ENCODE peak calls at places on chromosomes 6 and 20, in six cellular contexts. B is HFF-Myc, F is ovary, I is H9, E is IMR-90, S is fibroblast of lung. G is an unnamed sample.

GRCh38 chr6:141552031-141552430 is 580.7 kb upstream of the GJE1 start:
- DNase-seq in B (no peak), E (no peak), F (no peak), S (peak), I (no peak), G (no peak)

GRCh38 chr20:33306228-33306627 is 23.2 kb downstream of the BPIFB1 start:
- DNase-seq in S (no peak), F (no peak), E (no peak), B (no peak), I (no peak), G (no peak)

GRCh38 chr6:31945154-31945506 is 765 bp upstream of the CFB start:
- DNase-seq in S (no peak), E (no peak), I (no peak), F (no peak), B (no peak), G (no peak)

GRCh38 chr20:9156529-9157280 is 87.8 kb downstream of the PLCB4 start:
- DNase-seq in I (no peak), B (no peak), F (no peak), E (peak), S (no peak), G (no peak)

GRCh38 chr20:37265152-37265551 is 3.5 kb upstream of the GHRH start:
- DNase-seq in F (no peak), B (no peak), E (no peak), S (no peak), I (no peak), G (no peak)

GRCh38 chr6:152642578-152643375 is 5.6 kb upstream of the SYNE1 start:
- DNase-seq in F (peak), B (no peak), S (peak), E (peak), I (peak), G (peak)

GRCh38 chr20:44083220-44083933 is 103.6 kb downstream of the JPH2 start:
- DNase-seq in E (peak), I (no peak), S (peak), B (peak), F (no peak), G (no peak)

GRCh38 chr6:152734630-152735029 is 16.0 kb upstream of the VIP start:
- DNase-seq in E (no peak), F (no peak), S (no peak), I (no peak), B (no peak), G (no peak)

GRCh38 chr6:3838992-3839867 is 9.9 kb upstream of the FAM50B start:
- DNase-seq in B (no peak), S (peak), I (no peak), E (peak), F (no peak), G (no peak)

GRCh38 chr6:129865013-129865412 is 3.9 kb upstream of the TMEM244 start:
- DNase-seq in S (no peak), B (no peak), I (no peak), E (no peak), F (no peak), G (no peak)

GRCh38 chr20:64177420-64177783 is 13.2 kb downstream of the MYT1 start:
- DNase-seq in I (no peak), S (no peak), E (no peak), B (no peak), F (no peak), G (no peak)

GRCh38 chr6:116278853-116279231 is 888 bp downstream of the TSPYL1 start:
- DNase-seq in B (no peak), E (peak), I (no peak), S (no peak), F (peak), G (no peak)

GRCh38 chr20:51597389-51598231 is 55.1 kb upstream of the NFATC2 start:
- DNase-seq in E (no peak), B (no peak), S (no peak), F (no peak), I (no peak), G (no peak)

GRCh38 chr20:610130-611046 is at the start of gene TCF15:
- DNase-seq in S (peak), E (no peak), B (no peak), F (peak), I (peak), G (peak)

GRCh38 chr6:74087898-74088297 is 391.9 kb downstream of the CD109 start:
- DNase-seq in B (no peak), I (no peak), F (no peak), S (peak), E (peak), G (no peak)
- TF ChIP-seq CTCF in B (peak), I (no peak), F (no peak), S (peak), E (peak), G (no peak)

GRCh38 chr20:60718743-60719142 is 533.3 kb upstream of the CDH4 start:
- DNase-seq in I (peak), E (no peak), F (no peak), B (no peak), S (no peak), G (peak)

DNA sequence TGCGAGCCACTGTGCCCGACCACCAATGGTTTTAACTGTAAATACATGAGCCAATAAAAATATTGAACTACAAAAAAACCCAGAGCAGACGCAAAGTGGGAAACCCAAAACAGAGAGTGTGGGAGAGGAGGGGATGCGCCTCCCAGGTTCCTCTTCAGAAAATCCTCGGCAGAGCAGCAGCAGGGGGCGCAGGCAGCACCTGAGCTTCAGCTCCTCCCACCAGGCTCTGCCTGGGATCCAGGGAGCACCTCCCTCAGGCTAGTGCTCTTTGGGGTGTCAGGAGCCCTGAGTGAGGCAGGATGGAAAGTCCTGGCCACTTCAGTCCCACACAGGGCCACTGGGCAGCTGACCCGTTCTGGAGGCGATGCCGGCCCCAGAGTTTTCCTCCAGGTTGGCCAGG is 536.9 kb upstream of the CDH4 start:
- DNase-seq in F (no peak), B (no peak), E (no peak), I (peak), S (no peak), G (no peak)
- TF ChIP-seq CTCF in F (no peak), B (no peak), E (no peak), I (peak), S (no peak), G (no peak)

DNA sequence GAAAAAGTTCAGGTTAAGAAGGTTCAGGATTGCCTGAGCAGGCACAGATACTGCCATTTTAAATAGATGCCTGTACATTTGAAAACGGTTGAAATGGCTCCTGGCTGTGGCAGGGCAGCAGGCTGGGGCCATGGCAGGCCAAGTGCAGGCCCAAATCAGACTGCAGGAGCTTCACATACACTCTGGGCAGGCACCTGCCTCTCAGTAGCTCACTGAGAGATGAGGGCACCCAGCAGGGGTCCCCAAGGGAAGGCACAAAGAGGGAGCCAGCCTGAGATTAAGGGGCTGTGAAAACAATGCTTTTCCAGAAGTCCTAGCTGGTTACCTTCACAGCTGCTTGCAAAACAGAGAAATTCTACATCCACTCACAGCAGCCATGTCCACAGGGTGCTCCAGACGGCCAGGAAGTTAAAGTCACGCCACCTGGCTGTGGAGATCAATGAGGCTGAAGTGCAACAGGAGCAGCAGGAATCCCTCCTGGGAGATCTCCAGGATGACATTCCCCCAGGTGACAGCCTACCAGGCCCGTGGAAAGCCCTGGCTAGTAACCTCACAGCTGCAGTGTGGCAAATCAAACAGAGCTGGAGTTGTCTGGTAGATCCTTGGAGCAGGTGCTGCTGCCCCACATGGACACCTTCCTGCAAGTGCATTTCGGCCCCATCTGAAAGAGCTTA is 6.2 kb upstream of the RAET1E start:
- DNase-seq in I (peak), E (no peak), B (no peak), F (no peak), S (no peak), G (no peak)
- TF ChIP-seq CTCF in I (peak), E (no peak), B (no peak), F (no peak), S (no peak), G (no peak)

GRCh38 chr6:108359901-108360882 is 65.3 kb downstream of the AFG1L start:
- DNase-seq in E (peak), B (no peak), S (peak), I (no peak), F (no peak), G (no peak)
- TF ChIP-seq CTCF in E (no peak), B (peak), S (no peak), I (peak), F (no peak), G (no peak)

GRCh38 chr6:56416247-56416646 is 168.9 kb upstream of the COL21A1 start:
- DNase-seq in E (peak), I (no peak), S (peak), B (no peak), F (no peak), G (no peak)
- TF ChIP-seq CTCF in E (no peak), I (no peak), S (no peak), B (no peak), F (no peak), G (no peak)

GRCh38 chr6:134187751-134188150 is 130.2 kb downstream of the SGK1 start:
- DNase-seq in F (no peak), B (no peak), E (no peak), I (no peak), S (no peak), G (no peak)
- TF ChIP-seq CTCF in F (no peak), B (no peak), E (no peak), I (no peak), S (no peak), G (no peak)

GRCh38 chr6:79946242-79946641 is 1.1 kb downstream of the ELOVL4 start:
- DNase-seq in E (peak), I (peak), B (no peak), F (no peak), S (peak), G (peak)
- TF ChIP-seq CTCF in E (peak), I (peak), B (peak), F (no peak), S (peak), G (peak)

G was measured in glutamatergic neuron.